ENCODE peak calls at places on chromosomes 1 and 21, in six cellular contexts. F is GM13976, L is lower leg skin, A is T follicular helper cell, O is PC-9, P is foreskin keratinocyte. R is an unnamed sample.

GRCh38 chr1:221435510-221435909 is 306.4 kb downstream of the DUSP10 start:
- DNase-seq in F (peak), L (no peak), A (no peak), O (no peak), P (peak), R (no peak)

GRCh38 chr1:23759277-23759676 is 16.0 kb downstream of the ELOA start:
- DNase-seq in F (no peak), L (no peak), A (no peak), O (no peak), P (no peak), R (no peak)

GRCh38 chr21:45447821-45448220 is 42.9 kb downstream of the COL18A1 start:
- DNase-seq in F (no peak), L (no peak), A (no peak), O (peak), P (peak), R (no peak)

GRCh38 chr1:234918216-234918841 is 210.3 kb downstream of the TOMM20 start:
- DNase-seq in F (no peak), L (no peak), A (no peak), O (no peak), P (no peak), R (no peak)

GRCh38 chr1:68808351-68808750 is 311.5 kb upstream of the DEPDC1 start:
- DNase-seq in F (no peak), L (no peak), A (no peak), O (no peak), P (no peak), R (no peak)

GRCh38 chr21:15826147-15826780 is 96.5 kb downstream of the USP25 start:
- DNase-seq in F (peak), L (no peak), A (peak), O (no peak), P (peak), R (peak)

GRCh38 chr1:19384113-19384512 is 72.0 kb downstream of the SLC66A1 start:
- DNase-seq in F (no peak), L (no peak), A (no peak), O (no peak), P (no peak), R (peak)

GRCh38 chr1:182795563-182796228 is 6.1 kb downstream of the NPL start:
- DNase-seq in F (no peak), L (peak), A (no peak), O (no peak), P (peak), R (no peak)

GRCh38 chr1:101483982-101484381 is 247.2 kb downstream of the S1PR1 start:
- DNase-seq in F (no peak), L (no peak), A (no peak), O (no peak), P (no peak), R (no peak)

GRCh38 chr21:19048088-19048672 is 644.6 kb upstream of the TMPRSS15 start:
- DNase-seq in F (no peak), L (no peak), A (no peak), O (no peak), P (no peak), R (no peak)

GRCh38 chr1:161921491-161921890 is 102.2 kb downstream of the OLFML2B start:
- DNase-seq in F (no peak), L (no peak), A (no peak), O (no peak), P (no peak), R (no peak)

GRCh38 chr1:229230893-229231753 is 39.8 kb upstream of the RAB4A start:
- DNase-seq in F (no peak), L (no peak), A (no peak), O (peak), P (peak), R (no peak)

GRCh38 chr1:190102757-190103326 is 374.8 kb downstream of the BRINP3 start:
- DNase-seq in F (no peak), L (no peak), A (no peak), O (no peak), P (no peak), R (no peak)

GRCh38 chr1:62391369-62391971 is 45.4 kb upstream of the USP1 start:
- DNase-seq in F (peak), L (no peak), A (no peak), O (no peak), P (peak), R (no peak)

GRCh38 chr1:60903591-60903990 is 178.8 kb upstream of the NFIA start:
- DNase-seq in F (no peak), L (no peak), A (no peak), O (no peak), P (no peak), R (no peak)

GRCh38 chr1:97017895-97018294 is 296.3 kb downstream of the PTBP2 start:
- DNase-seq in F (no peak), L (no peak), A (no peak), O (no peak), P (no peak), R (no peak)

GRCh38 chr1:97906567-97907228 is 14.1 kb downstream of the DPYD start:
- DNase-seq in F (no peak), L (peak), A (no peak), O (peak), P (no peak), R (peak)

GRCh38 chr21:14120091-14120734 is 90.5 kb downstream of the LIPI start:
- DNase-seq in F (peak), L (no peak), A (no peak), O (peak), P (no peak), R (no peak)

GRCh38 chr1:167120899-167121298 is 27.0 kb downstream of the STYXL2 start:
- DNase-seq in F (no peak), L (no peak), A (no peak), O (no peak), P (no peak), R (no peak)

GRCh38 chr1:23393706-23394105 is 24.1 kb upstream of the ZNF436 start:
- DNase-seq in F (no peak), L (no peak), A (no peak), O (no peak), P (no peak), R (peak)

GRCh38 chr1:225866061-225866844 is 15.9 kb downstream of the TMEM63A start:
- DNase-seq in F (peak), L (no peak), A (peak), O (no peak), P (no peak), R (no peak)

GRCh38 chr1:5425304-5425703 is 566.9 kb downstream of the NPHP4 start:
- DNase-seq in F (no peak), L (no peak), A (no peak), O (no peak), P (no peak), R (no peak)

R was measured in uterus.